ENCODE peak calls at places on chromosomes 13 and 19, in eight cellular contexts. P is spleen, R is tibial artery, U is uterus, K is heart left ventricle, M is lower lobe of right lung, F is endothelial cell of umbilical vein, Z is esophagus squamous epithelium. N is an unnamed sample.
A peak's percentile ranks its signal among the peaks of the same experiment; 100 is the strongest.

GRCh38 chr13:111597041-111598017 is 276.9 kb downstream of the TEX29 start:
- DNase-seq in P (peak; percentile 61), R (no peak), U (no peak), K (no peak), M (no peak), F (no peak), Z (no peak), N (no peak)

GRCh38 chr13:77398825-77399620 is 72.1 kb upstream of the MYCBP2 start:
- DNase-seq in P (no peak), R (no peak), U (no peak), K (no peak), M (no peak), F (no peak), Z (no peak), N (no peak)

GRCh38 chr13:39641645-39642044 is 13.8 kb upstream of the COG6 start:
- DNase-seq in P (no peak), R (peak; percentile 29), U (no peak), K (no peak), M (no peak), F (no peak), Z (no peak), N (no peak)

GRCh38 chr19:21149877-21150276 is 8.0 kb downstream of the ZNF431 start:
- DNase-seq in P (no peak), R (no peak), U (no peak), K (no peak), M (no peak), F (no peak), Z (no peak), N (no peak)

GRCh38 chr13:78816154-78816553 is 157.2 kb upstream of the OBI1 start:
- DNase-seq in P (no peak), R (no peak), U (no peak), K (no peak), M (no peak), F (no peak), Z (no peak), N (no peak)

GRCh38 chr13:75935805-75936204 is 299.7 kb downstream of the LMO7 start:
- DNase-seq in P (no peak), R (no peak), U (no peak), K (no peak), M (no peak), F (no peak), Z (no peak), N (no peak)

GRCh38 chr19:15954820-15955219 is 6.0 kb downstream of the OR10H4 start:
- DNase-seq in P (no peak), R (no peak), U (no peak), K (no peak), M (no peak), F (no peak), Z (no peak), N (no peak)

GRCh38 chr13:70107498-70108271 is at the start of gene ATXN8OS:
- DNase-seq in P (peak; percentile 69), R (no peak), U (no peak), K (no peak), M (peak; percentile 39), F (no peak), Z (no peak), N (no peak)

GRCh38 chr13:32695602-32696250 is 109.5 kb downstream of the PDS5B start:
- DNase-seq in P (no peak), R (no peak), U (no peak), K (no peak), M (no peak), F (no peak), Z (no peak), N (no peak)

GRCh38 chr13:34216251-34216650 is 398.3 kb downstream of the RFC3 start:
- DNase-seq in P (no peak), R (no peak), U (no peak), K (no peak), M (no peak), F (no peak), Z (no peak), N (no peak)

GRCh38 chr19:6800991-6801396 is 28.5 kb downstream of the VAV1 start:
- DNase-seq in P (no peak), R (no peak), U (no peak), K (no peak), M (no peak), F (peak; percentile 15), Z (no peak), N (no peak)

GRCh38 chr19:3617463-3617862 is 9.1 kb downstream of the CACTIN start:
- DNase-seq in P (no peak), R (no peak), U (peak; percentile 16), K (peak; percentile 74), M (no peak), F (no peak), Z (no peak), N (no peak)

GRCh38 chr19:32526895-32527294 is 54.1 kb upstream of the PDCD5 start:
- DNase-seq in P (no peak), R (no peak), U (no peak), K (no peak), M (no peak), F (no peak), Z (no peak), N (no peak)

GRCh38 chr13:90396266-90396665 is 951.2 kb upstream of the MIR17HG start:
- DNase-seq in P (no peak), R (no peak), U (no peak), K (no peak), M (no peak), F (no peak), Z (no peak), N (no peak)

GRCh38 chr19:51889934-51890333 is 2.2 kb upstream of the ZNF577 start:
- DNase-seq in P (no peak), R (no peak), U (no peak), K (no peak), M (no peak), F (no peak), Z (no peak), N (no peak)

GRCh38 chr19:16654621-16655020 is 5.3 kb downstream of the SMIM7 start:
- DNase-seq in P (no peak), R (no peak), U (no peak), K (no peak), M (no peak), F (no peak), Z (no peak), N (no peak)

GRCh38 chr13:37209621-37210020 is 104.2 kb upstream of the CSNK1A1L start:
- DNase-seq in P (no peak), R (no peak), U (no peak), K (no peak), M (no peak), F (no peak), Z (no peak), N (no peak)

GRCh38 chr13:90416519-90416918 is 931.0 kb upstream of the MIR17HG start:
- DNase-seq in P (no peak), R (no peak), U (no peak), K (no peak), M (no peak), F (peak; percentile 12), Z (no peak), N (no peak)

GRCh38 chr13:30143671-30144400 is 163.5 kb downstream of the KATNAL1 start:
- DNase-seq in P (no peak), R (no peak), U (no peak), K (no peak), M (no peak), F (no peak), Z (no peak), N (no peak)

GRCh38 chr13:112885782-112886268 is 83.2 kb upstream of the MCF2L start:
- DNase-seq in P (peak; percentile 87), R (peak; percentile 76), U (peak; percentile 70), K (peak; percentile 75), M (peak; percentile 83), F (peak; percentile 83), Z (no peak), N (peak; percentile 90)

DNA sequence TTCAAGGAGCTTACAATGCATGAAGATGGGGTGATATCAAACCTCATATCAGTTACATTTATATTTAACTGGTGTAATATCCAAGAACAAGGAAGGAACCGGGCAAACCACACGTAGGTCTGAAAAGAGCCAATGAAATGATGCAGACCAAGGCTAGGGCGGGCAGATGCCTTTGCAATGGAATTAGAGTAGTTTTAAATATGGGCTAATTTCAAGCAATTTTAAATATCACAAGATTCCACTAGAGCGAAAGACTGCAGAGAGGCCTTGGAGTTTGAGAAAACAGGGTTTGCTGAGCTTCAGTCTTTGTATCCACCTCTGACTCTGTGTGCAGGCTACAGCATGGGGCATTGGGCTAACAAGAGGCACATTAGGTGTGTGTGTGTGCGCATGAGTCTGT is 53.9 kb upstream of the ZNF536 start:
- DNase-seq in P (no peak), R (no peak), U (no peak), K (no peak), M (no peak), F (no peak), Z (no peak), N (no peak)
- H3K4me1 ChIP-seq in P (no peaks in the 10 kb centered on the region), R (no peaks in the 10 kb centered on the region), U (no peaks in the 10 kb centered on the region), K (no peaks in the 10 kb centered on the region), M (no peaks in the 10 kb centered on the region), F (no peaks in the 10 kb centered on the region), Z (no peaks in the 10 kb centered on the region), N (no peaks in the 10 kb centered on the region)

GRCh38 chr19:4852484-4852883 is 15.0 kb downstream of the PLIN3 start:
- DNase-seq in P (no peak), R (no peak), U (no peak), K (no peak), M (no peak), F (no peak), Z (no peak), N (no peak)

GRCh38 chr19:4849019-4849418 is 17.5 kb upstream of the TICAM1 start:
- DNase-seq in P (no peak), R (no peak), U (no peak), K (no peak), M (no peak), F (no peak), Z (no peak), N (no peak)

GRCh38 chr19:4847190-4847973 is 15.9 kb upstream of the TICAM1 start:
- DNase-seq in P (no peak), R (no peak), U (no peak), K (no peak), M (no peak), F (no peak), Z (no peak), N (no peak)

GRCh38 chr19:4851551-4852290 is 15.7 kb downstream of the PLIN3 start:
- DNase-seq in P (peak; percentile 90), R (peak; percentile 65), U (peak; percentile 75), K (peak; percentile 69), M (peak; percentile 74), F (peak; percentile 53), Z (no peak), N (peak; percentile 77)
- H3K4me1 ChIP-seq in P (no peaks in the 10 kb centered on the region), R (no peaks in the 10 kb centered on the region), U (no peaks in the 10 kb centered on the region), K (no peaks in the 10 kb centered on the region), M (no peaks in the 10 kb centered on the region), F (no peaks in the 10 kb centered on the region), Z (no peaks in the 10 kb centered on the region), N (no peaks in the 10 kb centered on the region)

DNA sequence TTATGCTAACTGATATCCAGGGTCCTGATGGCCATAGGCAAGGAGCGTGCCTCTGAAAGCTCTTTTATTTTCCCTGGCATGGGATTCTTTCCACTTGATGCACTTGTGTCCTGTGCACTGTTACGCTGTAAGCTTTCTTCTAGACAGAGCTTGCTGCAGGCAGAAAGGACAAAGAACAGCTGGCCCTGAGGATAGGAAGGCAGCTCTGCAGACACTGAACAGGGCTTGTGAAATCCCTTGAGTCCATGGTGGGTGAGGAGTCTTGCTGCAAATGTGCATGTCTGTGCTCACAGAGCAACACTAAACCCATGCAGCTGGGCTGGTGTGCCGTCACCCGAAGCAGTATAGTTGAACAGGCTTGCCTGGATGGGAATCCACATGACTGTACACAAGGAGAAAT is 126.6 kb downstream of the AKAP11 start:
- DNase-seq in P (no peak), R (no peak), U (no peak), K (no peak), M (no peak), F (no peak), Z (no peak), N (no peak)
- H3K4me1 ChIP-seq in P (peaks cover 18% of the 10 kb centered on the region), R (no peaks in the 10 kb centered on the region), U (no peaks in the 10 kb centered on the region), K (no peaks in the 10 kb centered on the region), M (peaks cover 17% of the 10 kb centered on the region), F (no peaks in the 10 kb centered on the region), Z (peaks cover 4% of the 10 kb centered on the region), N (peaks cover under 1% of the 10 kb centered on the region)

GRCh38 chr13:22235285-22235949 is 564.5 kb downstream of the FGF9 start:
- DNase-seq in P (no peak), R (no peak), U (no peak), K (no peak), M (no peak), F (no peak), Z (no peak), N (no peak)
- H3K4me1 ChIP-seq in P (no peaks in the 10 kb centered on the region), R (no peaks in the 10 kb centered on the region), U (no peaks in the 10 kb centered on the region), K (no peaks in the 10 kb centered on the region), M (no peaks in the 10 kb centered on the region), F (no peaks in the 10 kb centered on the region), Z (no peaks in the 10 kb centered on the region), N (no peaks in the 10 kb centered on the region)

N was measured in mucosa of descending colon.